ENCODE peak calls at places on chromosomes 16 and 17, in four cellular contexts. One of them, this sample, is unnamed.

GRCh38 chr16:78230832-78231231 is 131.4 kb downstream of the WWOX start:
- DNase-seq in fibroblast of mammary gland: peak; percentile 7
- DNase-seq in epithelial cell of esophagus: peak; percentile 80
- DNase-seq in AG10803: peak; percentile 5
- DNase-seq in this sample: no peak

GRCh38 chr17:81221371-81221841 is 1.4 kb downstream of the CEP131 start:
- DNase-seq in fibroblast of mammary gland: no peak
- DNase-seq in epithelial cell of esophagus: no peak
- DNase-seq in AG10803: no peak
- DNase-seq in this sample: no peak

GRCh38 chr17:67569873-67570272 is 147.9 kb upstream of the NOL11 start:
- DNase-seq in fibroblast of mammary gland: no peak
- DNase-seq in epithelial cell of esophagus: no peak
- DNase-seq in AG10803: no peak
- DNase-seq in this sample: no peak

GRCh38 chr16:535446-536405 is 8.2 kb downstream of the CAPN15 start:
- DNase-seq in fibroblast of mammary gland: peak; percentile 77
- DNase-seq in epithelial cell of esophagus: peak; percentile 83
- DNase-seq in AG10803: peak; percentile 69
- DNase-seq in this sample: no peak

GRCh38 chr16:63925221-63925620 is 1196.6 kb downstream of the CDH11 start:
- DNase-seq in fibroblast of mammary gland: no peak
- DNase-seq in epithelial cell of esophagus: no peak
- DNase-seq in AG10803: no peak
- DNase-seq in this sample: no peak

GRCh38 chr17:49635121-49635520 is 42.8 kb downstream of the SPOP start:
- DNase-seq in fibroblast of mammary gland: no peak
- DNase-seq in epithelial cell of esophagus: no peak
- DNase-seq in AG10803: no peak
- DNase-seq in this sample: no peak

GRCh38 chr16:799948-800833 is at the start of gene GNG13:
- DNase-seq in fibroblast of mammary gland: no peak
- DNase-seq in epithelial cell of esophagus: no peak
- DNase-seq in AG10803: no peak
- DNase-seq in this sample: no peak

GRCh38 chr17:32771396-32771795 is 105.5 kb downstream of the MYO1D start:
- DNase-seq in fibroblast of mammary gland: peak; percentile 32
- DNase-seq in epithelial cell of esophagus: peak; percentile 48
- DNase-seq in AG10803: no peak
- DNase-seq in this sample: no peak

GRCh38 chr17:1907818-1908698 is 78.3 kb downstream of the RPA1 start:
- DNase-seq in fibroblast of mammary gland: peak; percentile 28
- DNase-seq in epithelial cell of esophagus: peak; percentile 29
- DNase-seq in AG10803: peak; percentile 39
- DNase-seq in this sample: no peak

GRCh38 chr16:54287018-54287757 is 601 bp upstream of the IRX3 start:
- DNase-seq in fibroblast of mammary gland: no peak
- DNase-seq in epithelial cell of esophagus: no peak
- DNase-seq in AG10803: peak; percentile 4
- DNase-seq in this sample: peak; percentile 77

GRCh38 chr17:80981062-80981902 is 10.4 kb upstream of the CHMP6 start:
- DNase-seq in fibroblast of mammary gland: no peak
- DNase-seq in epithelial cell of esophagus: no peak
- DNase-seq in AG10803: no peak
- DNase-seq in this sample: no peak

GRCh38 chr16:29807426-29808218 is 1.3 kb downstream of the MAZ start:
- DNase-seq in fibroblast of mammary gland: peak; percentile 91
- DNase-seq in epithelial cell of esophagus: peak; percentile 94
- DNase-seq in AG10803: peak; percentile 93
- DNase-seq in this sample: peak; percentile 94

GRCh38 chr17:70313450-70313849 is 144.1 kb downstream of the KCNJ2 start:
- DNase-seq in fibroblast of mammary gland: peak; percentile 65
- DNase-seq in epithelial cell of esophagus: no peak
- DNase-seq in AG10803: peak; percentile 56
- DNase-seq in this sample: no peak

GRCh38 chr16:17024514-17024913 is 446.2 kb downstream of the XYLT1 start:
- DNase-seq in fibroblast of mammary gland: no peak
- DNase-seq in epithelial cell of esophagus: no peak
- DNase-seq in AG10803: no peak
- DNase-seq in this sample: no peak

GRCh38 chr16:7392206-7392605 is 59.6 kb downstream of the RBFOX1 start:
- DNase-seq in fibroblast of mammary gland: no peak
- DNase-seq in epithelial cell of esophagus: no peak
- DNase-seq in AG10803: no peak
- DNase-seq in this sample: no peak

GRCh38 chr16:66416981-66417700 is 10.0 kb upstream of the BEAN1 start:
- DNase-seq in fibroblast of mammary gland: peak; percentile 95
- DNase-seq in epithelial cell of esophagus: peak; percentile 80
- DNase-seq in AG10803: peak; percentile 82
- DNase-seq in this sample: no peak

GRCh38 chr17:44794699-44795413 is 35.2 kb downstream of the GJC1 start:
- DNase-seq in fibroblast of mammary gland: peak; percentile 94
- DNase-seq in epithelial cell of esophagus: peak; percentile 89
- DNase-seq in AG10803: peak; percentile 89
- DNase-seq in this sample: peak; percentile 38

GRCh38 chr17:860805-861204 is 78.7 kb downstream of the MRM3 start:
- DNase-seq in fibroblast of mammary gland: no peak
- DNase-seq in epithelial cell of esophagus: no peak
- DNase-seq in AG10803: no peak
- DNase-seq in this sample: no peak

GRCh38 chr17:79255926-79256325 is 181.3 kb downstream of the ENGASE start:
- DNase-seq in fibroblast of mammary gland: no peak
- DNase-seq in epithelial cell of esophagus: no peak
- DNase-seq in AG10803: no peak
- DNase-seq in this sample: no peak

GRCh38 chr17:50129946-50130777 is at the start of gene SAMD14:
- DNase-seq in fibroblast of mammary gland: no peak
- DNase-seq in epithelial cell of esophagus: no peak
- DNase-seq in AG10803: peak; percentile 28
- DNase-seq in this sample: peak; percentile 69

GRCh38 chr16:9159839-9160550 is 68.6 kb downstream of the HAPSTR1 start:
- DNase-seq in fibroblast of mammary gland: peak; percentile 62
- DNase-seq in epithelial cell of esophagus: peak; percentile 68
- DNase-seq in AG10803: peak; percentile 49
- DNase-seq in this sample: peak; percentile 78

GRCh38 chr16:75287708-75288107 is 36.3 kb upstream of the BCAR1 start:
- DNase-seq in fibroblast of mammary gland: no peak
- DNase-seq in epithelial cell of esophagus: peak; percentile 32
- DNase-seq in AG10803: no peak
- DNase-seq in this sample: peak; percentile 72

GRCh38 chr16:28537964-28538732 is 626 bp downstream of the NUPR1 start:
- DNase-seq in fibroblast of mammary gland: no peak
- DNase-seq in epithelial cell of esophagus: no peak
- DNase-seq in AG10803: no peak
- DNase-seq in this sample: peak; percentile 72

GRCh38 chr16:10579965-10580918 is at the start of gene EMP2:
- DNase-seq in fibroblast of mammary gland: peak; percentile 68
- DNase-seq in epithelial cell of esophagus: peak; percentile 78
- DNase-seq in AG10803: peak; percentile 70
- DNase-seq in this sample: peak; percentile 93

GRCh38 chr17:74513987-74514631 is 17.2 kb downstream of the CD300LB start:
- DNase-seq in fibroblast of mammary gland: peak; percentile 65
- DNase-seq in epithelial cell of esophagus: peak; percentile 33
- DNase-seq in AG10803: peak; percentile 17
- DNase-seq in this sample: no peak

GRCh38 chr16:80852261-80852872 is 48.0 kb upstream of the CDYL2 start:
- DNase-seq in fibroblast of mammary gland: peak; percentile 38
- DNase-seq in epithelial cell of esophagus: peak; percentile 43
- DNase-seq in AG10803: peak; percentile 29
- DNase-seq in this sample: no peak

GRCh38 chr17:80774643-80775281 is 216.9 kb upstream of the CHMP6 start:
- DNase-seq in fibroblast of mammary gland: no peak
- DNase-seq in epithelial cell of esophagus: no peak
- DNase-seq in AG10803: no peak
- DNase-seq in this sample: no peak

GRCh38 chr17:17191346-17191792 is 14.8 kb downstream of the PLD6 start:
- DNase-seq in fibroblast of mammary gland: peak; percentile 60
- DNase-seq in epithelial cell of esophagus: no peak
- DNase-seq in AG10803: peak; percentile 77
- DNase-seq in this sample: no peak

GRCh38 chr17:78351449-78352006 is 8.3 kb downstream of the SOCS3 start:
- DNase-seq in fibroblast of mammary gland: peak; percentile 98
- DNase-seq in epithelial cell of esophagus: peak; percentile 99
- DNase-seq in AG10803: peak; percentile 100
- DNase-seq in this sample: peak; percentile 96

GRCh38 chr16:82124651-82125050 is 45.4 kb downstream of the MPHOSPH6 start:
- DNase-seq in fibroblast of mammary gland: no peak
- DNase-seq in epithelial cell of esophagus: no peak
- DNase-seq in AG10803: no peak
- DNase-seq in this sample: no peak

DNA sequence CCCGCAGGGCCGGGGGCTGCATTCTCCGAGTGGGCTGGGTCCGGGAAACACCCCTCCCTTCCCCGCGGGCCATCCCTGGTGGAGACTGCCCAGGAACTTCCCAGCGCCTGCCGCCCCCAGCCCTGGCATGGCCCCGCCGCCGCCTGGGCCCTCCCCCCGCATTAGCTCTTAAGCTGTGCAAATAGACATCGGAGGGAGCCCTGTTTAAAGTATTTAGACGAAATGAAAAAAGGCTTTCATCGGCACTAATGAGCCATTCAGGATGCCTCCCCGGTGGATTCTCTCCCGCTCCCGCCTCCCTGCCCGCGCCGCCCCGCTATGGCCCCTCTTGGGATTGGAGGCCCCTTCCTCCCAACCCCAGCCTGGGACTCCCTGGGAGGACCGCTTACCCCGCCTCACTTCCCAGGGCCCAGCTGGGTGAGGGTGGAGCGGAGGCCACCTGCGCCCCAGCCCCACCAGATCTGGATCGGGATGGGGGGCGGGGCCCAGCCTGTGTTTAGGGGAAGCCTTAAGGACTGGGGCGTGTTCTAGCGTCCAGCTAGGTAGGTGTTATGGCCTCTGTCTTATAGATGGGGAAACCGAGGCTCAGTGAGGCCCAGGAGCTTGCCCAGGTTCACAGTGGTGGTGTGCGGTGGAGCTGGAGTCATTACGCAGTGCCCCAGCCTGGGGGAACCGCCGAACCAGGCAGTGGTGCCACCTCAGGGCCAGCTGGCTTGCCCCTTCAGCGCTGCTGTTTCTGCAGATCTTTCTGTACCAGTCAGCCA is 19.7 kb downstream of the SEZ6 start:
- DNase-seq in fibroblast of mammary gland: no peak
- DNase-seq in epithelial cell of esophagus: no peak
- DNase-seq in AG10803: no peak
- DNase-seq in this sample: no peak
- H3K4me3 ChIP-seq in fibroblast of mammary gland: no peak overlapping the region
- H3K4me3 ChIP-seq in epithelial cell of esophagus: no peak overlapping the region
- H3K4me3 ChIP-seq in AG10803: no peak overlapping the region
- H3K4me3 ChIP-seq in this sample: no peak overlapping the region

DNA sequence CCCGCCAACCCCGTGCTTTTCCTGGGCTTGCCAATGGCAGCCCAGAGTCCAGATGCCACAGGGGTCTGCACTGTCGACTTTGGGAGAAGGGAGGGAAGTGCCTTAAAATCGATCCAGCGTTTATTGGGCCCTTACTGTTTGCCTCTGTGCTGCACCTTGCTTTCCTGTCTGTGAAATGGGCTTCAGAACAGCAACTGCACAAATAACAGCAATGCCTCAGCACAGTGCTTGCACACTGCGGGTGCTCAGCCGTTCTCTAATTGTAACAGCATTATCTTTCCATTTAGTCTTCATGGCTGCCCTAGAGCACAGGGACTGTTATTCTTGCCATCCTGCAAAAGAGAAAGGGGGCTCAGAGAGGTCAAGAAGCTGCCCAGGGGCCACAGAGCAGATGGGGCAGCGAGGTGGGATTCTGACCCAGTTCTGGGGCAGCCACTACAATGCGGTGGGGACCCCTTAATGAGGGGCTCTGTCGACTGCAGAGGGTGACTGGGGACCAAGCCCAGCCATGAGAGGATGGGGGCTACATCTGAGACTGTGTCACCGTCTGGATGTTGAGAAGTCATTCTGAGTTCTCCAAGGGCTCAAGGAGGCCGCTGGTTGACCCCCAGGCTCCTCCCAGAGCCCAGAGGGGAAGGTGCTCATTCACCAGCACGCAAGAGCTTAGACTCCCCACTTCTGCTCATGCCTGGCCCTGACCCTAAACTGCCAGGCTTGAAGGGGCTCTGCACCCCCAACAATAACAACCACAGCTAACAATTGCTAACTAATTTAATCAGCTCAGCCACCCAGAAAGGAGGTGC is 9.4 kb upstream of the FOXF1 start:
- DNase-seq in fibroblast of mammary gland: no peak
- DNase-seq in epithelial cell of esophagus: no peak
- DNase-seq in AG10803: no peak
- DNase-seq in this sample: no peak
- H3K4me3 ChIP-seq in fibroblast of mammary gland: no peak overlapping the region
- H3K4me3 ChIP-seq in epithelial cell of esophagus: no peak overlapping the region
- H3K4me3 ChIP-seq in AG10803: no peak overlapping the region
- H3K4me3 ChIP-seq in this sample: peak overlapping the region; percentile 3

GRCh38 chr16:89112377-89113151 is 18.9 kb downstream of the ACSF3 start:
- DNase-seq in fibroblast of mammary gland: no peak
- DNase-seq in epithelial cell of esophagus: no peak
- DNase-seq in AG10803: no peak
- DNase-seq in this sample: peak; percentile 45
- H3K4me3 ChIP-seq in fibroblast of mammary gland: no peak overlapping the region
- H3K4me3 ChIP-seq in epithelial cell of esophagus: no peak overlapping the region
- H3K4me3 ChIP-seq in AG10803: no peak overlapping the region
- H3K4me3 ChIP-seq in this sample: no peak overlapping the region

GRCh38 chr17:47692137-47692894 is 1.6 kb upstream of the TBKBP1 start:
- DNase-seq in fibroblast of mammary gland: no peak
- DNase-seq in epithelial cell of esophagus: no peak
- DNase-seq in AG10803: no peak
- DNase-seq in this sample: no peak
- H3K4me3 ChIP-seq in fibroblast of mammary gland: no peak overlapping the region
- H3K4me3 ChIP-seq in epithelial cell of esophagus: no peak overlapping the region
- H3K4me3 ChIP-seq in AG10803: no peak overlapping the region
- H3K4me3 ChIP-seq in this sample: no peak overlapping the region

DNA sequence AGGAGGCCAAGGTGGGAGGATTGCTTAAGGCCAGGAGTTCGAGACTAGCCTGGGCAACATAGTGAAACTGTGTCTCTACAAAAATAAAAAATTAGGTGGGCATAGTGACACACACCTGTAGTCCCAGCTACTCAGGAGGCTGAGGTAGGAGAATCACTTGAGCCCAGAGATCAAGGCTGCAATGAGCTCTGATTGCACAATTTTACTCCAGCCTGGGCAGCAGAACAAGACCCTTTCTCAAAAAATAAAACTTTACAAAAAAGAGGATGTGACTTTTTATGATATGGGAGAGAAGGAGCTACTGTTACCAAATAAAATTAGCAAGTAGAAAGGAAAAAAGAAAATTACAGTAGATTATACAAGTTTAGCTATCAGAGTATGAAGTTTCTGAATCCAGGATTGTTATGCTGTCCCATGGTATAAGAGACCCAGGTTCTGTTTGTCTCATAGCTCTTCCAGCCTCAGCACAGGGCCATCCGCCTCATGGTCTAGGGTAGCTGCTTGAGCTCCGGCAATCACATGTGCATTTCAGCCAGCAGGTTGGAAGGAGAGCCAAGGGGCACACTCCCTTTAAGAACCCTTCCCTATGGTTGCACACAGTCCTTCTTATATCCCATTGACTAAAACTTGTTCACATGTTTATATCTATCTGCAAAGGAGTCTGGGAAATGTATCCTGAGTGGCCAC is 13.5 kb downstream of the EEF2K start:
- DNase-seq in fibroblast of mammary gland: no peak
- DNase-seq in epithelial cell of esophagus: no peak
- DNase-seq in AG10803: no peak
- DNase-seq in this sample: no peak
- H3K4me3 ChIP-seq in fibroblast of mammary gland: no peak overlapping the region
- H3K4me3 ChIP-seq in epithelial cell of esophagus: no peak overlapping the region
- H3K4me3 ChIP-seq in AG10803: no peak overlapping the region
- H3K4me3 ChIP-seq in this sample: no peak overlapping the region